ENCODE peak calls at places on chromosomes 5 and 9, in six cellular contexts. P, K, M, V, A and C are unnamed samples.
A peak's percentile ranks its signal among the peaks of the same experiment; 100 is the strongest.

GRCh38 chr9:16335788-16336580 is 534.5 kb downstream of the BNC2 start:
- DNase-seq in P (peak; percentile 99), K (no peak), M (no peak), V (peak; percentile 95), A (no peak), C (no peak)

GRCh38 chr9:77954619-77955018 is 77.0 kb downstream of the GNAQ start:
- DNase-seq in P (no peak), K (no peak), M (no peak), V (peak; percentile 52), A (no peak), C (no peak)

GRCh38 chr9:122379340-122379739 is 8.5 kb downstream of the PTGS1 start:
- DNase-seq in P (no peak), K (no peak), M (no peak), V (no peak), A (no peak), C (no peak)

GRCh38 chr9:128420651-128421473 is at the start of gene CERCAM:
- DNase-seq in P (peak; percentile 25), K (peak; percentile 48), M (peak; percentile 65), V (peak; percentile 62), A (peak; percentile 83), C (peak; percentile 47)

GRCh38 chr5:142740903-142741302 is 29.3 kb upstream of the ARHGAP26 start:
- DNase-seq in P (no peak), K (no peak), M (no peak), V (no peak), A (no peak), C (no peak)

GRCh38 chr9:35628389-35628991 is 10.3 kb upstream of the CD72 start:
- DNase-seq in P (no peak), K (no peak), M (no peak), V (no peak), A (no peak), C (no peak)

GRCh38 chr9:89598926-89599325 is 5.9 kb upstream of the GADD45G start:
- DNase-seq in P (no peak), K (no peak), M (peak; percentile 20), V (peak; percentile 23), A (peak; percentile 32), C (no peak)

GRCh38 chr5:115758356-115758755 is 58.1 kb downstream of the CDO1 start:
- DNase-seq in P (no peak), K (no peak), M (no peak), V (no peak), A (no peak), C (no peak)

GRCh38 chr5:74963407-74963806 is 89.0 kb downstream of the GCNT4 start:
- DNase-seq in P (peak; percentile 23), K (no peak), M (no peak), V (no peak), A (no peak), C (no peak)

GRCh38 chr5:56100429-56101176 is 105.8 kb upstream of the IL6ST start:
- DNase-seq in P (no peak), K (no peak), M (no peak), V (no peak), A (no peak), C (no peak)

GRCh38 chr9:34171753-34172535 is 6.9 kb upstream of the UBAP1 start:
- DNase-seq in P (no peak), K (no peak), M (no peak), V (no peak), A (no peak), C (no peak)

GRCh38 chr5:56506586-56506985 is 273.5 kb upstream of the ANKRD55 start:
- DNase-seq in P (peak; percentile 35), K (no peak), M (no peak), V (peak; percentile 71), A (no peak), C (peak; percentile 49)

GRCh38 chr9:105841562-105841961 is 147.2 kb downstream of the TMEM38B start:
- DNase-seq in P (no peak), K (no peak), M (no peak), V (no peak), A (no peak), C (no peak)

GRCh38 chr9:23829580-23830458 is 3.8 kb upstream of the ELAVL2 start:
- DNase-seq in P (peak; percentile 2), K (no peak), M (peak; percentile 29), V (peak; percentile 40), A (no peak), C (peak; percentile 63)

GRCh38 chr5:14410942-14411258 is 170.7 kb upstream of the OTULINL start:
- DNase-seq in P (no peak), K (no peak), M (no peak), V (no peak), A (no peak), C (no peak)

GRCh38 chr5:76403963-76404693 is 1.0 kb downstream of the IQGAP2 start:
- DNase-seq in P (no peak), K (peak; percentile 15), M (peak; percentile 87), V (no peak), A (peak; percentile 55), C (peak; percentile 89)

GRCh38 chr5:115977988-115978387 is 15.7 kb downstream of the LVRN start:
- DNase-seq in P (peak; percentile 92), K (no peak), M (no peak), V (peak; percentile 75), A (no peak), C (no peak)

GRCh38 chr9:130043654-130044623 is 950 bp upstream of the FNBP1 start:
- DNase-seq in P (peak; percentile 46), K (no peak), M (peak; percentile 55), V (peak; percentile 70), A (no peak), C (peak; percentile 42)

GRCh38 chr9:127589955-127590370 is 22.1 kb upstream of the STXBP1 start:
- DNase-seq in P (peak; percentile 77), K (peak; percentile 68), M (peak; percentile 70), V (peak; percentile 77), A (peak; percentile 68), C (peak; percentile 72)

DNA sequence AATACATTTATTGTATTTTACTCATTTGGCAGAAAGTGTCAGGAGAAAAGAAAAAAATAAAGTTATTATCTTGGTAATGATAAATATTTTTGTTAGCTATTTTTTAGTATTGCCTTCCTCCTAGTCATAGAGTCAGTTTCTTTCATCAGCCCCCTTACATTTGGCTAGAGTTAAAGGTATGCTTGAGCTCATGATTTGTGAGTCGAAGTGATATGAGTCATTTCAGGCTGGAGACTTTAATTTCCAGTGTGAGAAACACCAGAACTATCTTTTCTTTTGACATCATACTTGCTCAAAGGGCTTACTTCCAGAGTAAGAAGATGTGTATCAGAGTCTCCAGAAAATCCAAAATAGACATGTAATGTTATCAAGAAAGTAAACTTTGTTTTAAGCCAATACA is 746.7 kb upstream of the TYRP1 start:
- DNase-seq in P (no peak), K (no peak), M (no peak), V (peak; percentile 59), A (no peak), C (no peak)
- H2BK15ac ChIP-seq in P (no peak overlapping the region), K (no peak overlapping the region), M (no peak overlapping the region), V (no peak overlapping the region), A (no peak overlapping the region), C (no peak overlapping the region)

DNA sequence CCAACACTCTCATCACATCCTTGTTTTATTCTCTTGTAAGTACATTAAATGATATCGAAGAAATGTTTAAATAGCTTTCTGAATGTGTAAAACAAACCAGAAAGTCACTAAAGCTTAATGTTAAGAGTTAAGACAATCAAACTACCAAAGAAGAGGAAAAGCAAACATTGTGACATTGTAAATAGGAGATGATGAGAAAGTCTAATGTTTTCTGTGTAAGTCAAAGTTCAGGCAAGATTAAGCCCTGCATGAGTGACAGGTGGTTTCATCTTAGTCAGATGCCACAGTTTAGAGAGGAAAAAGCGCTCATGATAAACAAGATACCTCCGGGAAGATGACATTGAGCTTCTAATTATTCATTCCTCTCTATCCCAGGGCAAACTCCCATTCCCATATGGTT is 50.9 kb upstream of the PHYKPL start:
- DNase-seq in P (no peak), K (no peak), M (no peak), V (no peak), A (no peak), C (no peak)
- H2BK15ac ChIP-seq in P (no peak overlapping the region), K (no peak overlapping the region), M (no peak overlapping the region), V (no peak overlapping the region), A (no peak overlapping the region), C (no peak overlapping the region)

DNA sequence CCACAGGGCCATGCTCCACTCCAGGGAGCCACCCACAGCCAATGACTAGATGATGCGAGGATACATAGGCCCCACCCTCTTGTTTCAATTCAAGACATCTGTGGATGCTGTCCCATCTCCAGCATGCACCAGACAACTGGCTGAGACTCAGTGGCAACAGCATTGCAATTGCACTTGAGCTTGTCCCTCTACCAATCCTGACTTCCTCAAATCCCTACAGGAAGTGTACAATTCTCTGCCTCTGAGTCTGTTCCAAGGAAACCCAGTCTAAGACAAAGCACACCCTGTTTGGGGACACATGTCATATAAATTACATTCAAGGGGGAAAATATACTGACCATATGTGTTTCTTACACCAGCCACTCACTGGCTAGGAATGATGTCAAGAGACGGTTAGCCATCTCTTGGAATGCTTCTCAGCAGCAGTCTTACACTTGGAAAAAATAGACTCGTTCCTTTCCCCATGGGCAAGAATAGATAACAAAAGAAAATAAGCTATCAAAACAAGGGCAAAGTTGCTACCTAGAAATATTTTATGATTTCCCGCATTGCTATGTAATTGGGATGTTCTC is 312.5 kb upstream of the KIF2A start:
- DNase-seq in P (no peak), K (no peak), M (no peak), V (no peak), A (no peak), C (no peak)
- H2BK15ac ChIP-seq in P (no peak overlapping the region), K (no peak overlapping the region), M (no peak overlapping the region), V (no peak overlapping the region), A (no peak overlapping the region), C (no peak overlapping the region)

GRCh38 chr5:161093105-161093504 is 241.1 kb upstream of the ATP10B start:
- DNase-seq in P (no peak), K (no peak), M (peak; percentile 29), V (no peak), A (no peak), C (no peak)

GRCh38 chr5:161096591-161096990 is 244.6 kb upstream of the ATP10B start:
- DNase-seq in P (no peak), K (no peak), M (no peak), V (no peak), A (no peak), C (no peak)

GRCh38 chr5:161096006-161096405 is 244.0 kb upstream of the ATP10B start:
- DNase-seq in P (no peak), K (no peak), M (no peak), V (no peak), A (no peak), C (no peak)

GRCh38 chr5:161094411-161094810 is 242.4 kb upstream of the ATP10B start:
- DNase-seq in P (peak; percentile 3), K (no peak), M (no peak), V (no peak), A (no peak), C (no peak)

GRCh38 chr5:161098516-161098915 is 246.5 kb upstream of the ATP10B start:
- DNase-seq in P (no peak), K (no peak), M (no peak), V (no peak), A (no peak), C (no peak)
- H2BK15ac ChIP-seq in P (no peak overlapping the region), K (no peak overlapping the region), M (no peak overlapping the region), V (no peak overlapping the region), A (no peak overlapping the region), C (no peak overlapping the region)

DNA sequence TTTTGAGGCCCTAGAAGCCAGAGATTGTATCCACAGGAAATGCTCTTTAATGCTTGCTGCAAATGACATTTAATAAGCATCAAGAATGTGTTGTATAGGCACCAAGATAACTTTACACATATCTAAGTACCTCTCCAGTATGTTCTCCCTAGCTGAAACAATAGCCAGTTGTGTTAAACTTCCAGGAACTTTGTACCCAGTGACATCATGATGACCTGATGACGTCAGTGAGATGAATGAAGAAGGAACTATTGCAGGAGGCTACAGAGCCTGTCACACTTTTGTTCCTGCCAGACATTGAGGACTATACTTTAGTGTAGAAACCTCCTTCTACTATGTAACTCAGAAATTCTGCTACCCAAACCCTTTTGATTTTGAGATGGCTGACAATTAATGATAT is 129.8 kb downstream of the CD180 start:
- DNase-seq in P (peak; percentile 39), K (no peak), M (no peak), V (no peak), A (no peak), C (no peak)
- H2BK15ac ChIP-seq in P (no peak overlapping the region), K (no peak overlapping the region), M (no peak overlapping the region), V (no peak overlapping the region), A (no peak overlapping the region), C (no peak overlapping the region)